ENCODE peak calls at places on chromosomes 12 and 14, in six cellular contexts. One of them, this sample, is unnamed.

GRCh38 chr12:64057706-64058105 is 164.4 kb downstream of the KICS2 start:
- DNase-seq in cardiac muscle cell: no peak
- DNase-seq in HS-5: no peak
- DNase-seq in amniotic epithelial cell: no peak
- DNase-seq in aorta: no peak
- DNase-seq in NCI-H1694: no peak
- DNase-seq in this sample: no peak

GRCh38 chr12:115938794-115939377 is 338.6 kb downstream of the MED13L start:
- DNase-seq in cardiac muscle cell: no peak
- DNase-seq in HS-5: no peak
- DNase-seq in amniotic epithelial cell: no peak
- DNase-seq in aorta: no peak
- DNase-seq in NCI-H1694: no peak
- DNase-seq in this sample: no peak

GRCh38 chr12:6264402-6265037 is 46.0 kb upstream of the PLEKHG6 start:
- DNase-seq in cardiac muscle cell: no peak
- DNase-seq in HS-5: no peak
- DNase-seq in amniotic epithelial cell: no peak
- DNase-seq in aorta: no peak
- DNase-seq in NCI-H1694: no peak
- DNase-seq in this sample: no peak

GRCh38 chr12:31390991-31391390 is 65.0 kb upstream of the SINHCAF start:
- DNase-seq in cardiac muscle cell: no peak
- DNase-seq in HS-5: no peak
- DNase-seq in amniotic epithelial cell: no peak
- DNase-seq in aorta: no peak
- DNase-seq in NCI-H1694: no peak
- DNase-seq in this sample: no peak

GRCh38 chr14:69682607-69683263 is 71.3 kb downstream of the SUSD6 start:
- DNase-seq in cardiac muscle cell: no peak
- DNase-seq in HS-5: no peak
- DNase-seq in amniotic epithelial cell: peak
- DNase-seq in aorta: no peak
- DNase-seq in NCI-H1694: no peak
- DNase-seq in this sample: no peak

GRCh38 chr12:63212316-63212715 is 61.3 kb upstream of the AVPR1A start:
- DNase-seq in cardiac muscle cell: no peak
- DNase-seq in HS-5: no peak
- DNase-seq in amniotic epithelial cell: no peak
- DNase-seq in aorta: no peak
- DNase-seq in NCI-H1694: no peak
- DNase-seq in this sample: no peak

GRCh38 chr14:75607044-75607443 is 28.6 kb downstream of the FLVCR2 start:
- DNase-seq in cardiac muscle cell: no peak
- DNase-seq in HS-5: no peak
- DNase-seq in amniotic epithelial cell: no peak
- DNase-seq in aorta: no peak
- DNase-seq in NCI-H1694: no peak
- DNase-seq in this sample: no peak

GRCh38 chr14:24605435-24606190 is 3.9 kb downstream of the GZMH start:
- DNase-seq in cardiac muscle cell: no peak
- DNase-seq in HS-5: no peak
- DNase-seq in amniotic epithelial cell: no peak
- DNase-seq in aorta: no peak
- DNase-seq in NCI-H1694: no peak
- DNase-seq in this sample: no peak

GRCh38 chr12:52964556-52965336 is 15.8 kb downstream of the KRT18 start:
- DNase-seq in cardiac muscle cell: no peak
- DNase-seq in HS-5: no peak
- DNase-seq in amniotic epithelial cell: no peak
- DNase-seq in aorta: no peak
- DNase-seq in NCI-H1694: no peak
- DNase-seq in this sample: no peak

GRCh38 chr12:121812320-121812871 is 8.6 kb downstream of the SETD1B start:
- DNase-seq in cardiac muscle cell: peak
- DNase-seq in HS-5: no peak
- DNase-seq in amniotic epithelial cell: peak
- DNase-seq in aorta: peak
- DNase-seq in NCI-H1694: no peak
- DNase-seq in this sample: peak

GRCh38 chr14:90658541-90658967 is 157.7 kb downstream of the TTC7B start:
- DNase-seq in cardiac muscle cell: no peak
- DNase-seq in HS-5: no peak
- DNase-seq in amniotic epithelial cell: peak
- DNase-seq in aorta: no peak
- DNase-seq in NCI-H1694: no peak
- DNase-seq in this sample: no peak

GRCh38 chr12:109710747-109711595 is 2.7 kb upstream of the FAM222A start:
- DNase-seq in cardiac muscle cell: no peak
- DNase-seq in HS-5: no peak
- DNase-seq in amniotic epithelial cell: no peak
- DNase-seq in aorta: no peak
- DNase-seq in NCI-H1694: no peak
- DNase-seq in this sample: no peak

GRCh38 chr14:91310620-91311283 is 66.2 kb upstream of the GPR68 start:
- DNase-seq in cardiac muscle cell: no peak
- DNase-seq in HS-5: no peak
- DNase-seq in amniotic epithelial cell: no peak
- DNase-seq in aorta: no peak
- DNase-seq in NCI-H1694: no peak
- DNase-seq in this sample: no peak

GRCh38 chr14:87916886-87917275 is 76.1 kb downstream of the GALC start:
- DNase-seq in cardiac muscle cell: no peak
- DNase-seq in HS-5: no peak
- DNase-seq in amniotic epithelial cell: no peak
- DNase-seq in aorta: no peak
- DNase-seq in NCI-H1694: no peak
- DNase-seq in this sample: no peak

GRCh38 chr12:120468271-120468845 is 1.2 kb downstream of the SRSF9 start:
- DNase-seq in cardiac muscle cell: peak
- DNase-seq in HS-5: no peak
- DNase-seq in amniotic epithelial cell: peak
- DNase-seq in aorta: peak
- DNase-seq in NCI-H1694: no peak
- DNase-seq in this sample: peak

GRCh38 chr12:3965096-3965495 is 91.9 kb upstream of the PARP11 start:
- DNase-seq in cardiac muscle cell: no peak
- DNase-seq in HS-5: no peak
- DNase-seq in amniotic epithelial cell: no peak
- DNase-seq in aorta: no peak
- DNase-seq in NCI-H1694: no peak
- DNase-seq in this sample: no peak

GRCh38 chr14:75829316-75829715 is 152.5 kb downstream of the TGFB3 start:
- DNase-seq in cardiac muscle cell: no peak
- DNase-seq in HS-5: no peak
- DNase-seq in amniotic epithelial cell: no peak
- DNase-seq in aorta: no peak
- DNase-seq in NCI-H1694: no peak
- DNase-seq in this sample: no peak

This sample was measured in left cardiac atrium.